ENCODE peak calls at places on chromosomes 4 and X, in four cellular contexts. H is left cardiac atrium; P is iris pigment epithelial cell; I is stimulated activated CD4-positive, alpha-beta T cell treated with anti-CD3 and anti-CD28 coated beads, Interleukin-1b, Interleukin-23, amount 100 ng/mL, for 24 hours. V is an unnamed sample.

GRCh38 chrX:150848914-150849365 is 49.5 kb downstream of the CD99L2 start:
- DNase-seq in I (no peak), H (no peak), P (no peak), V (no peak)

GRCh38 chr4:108173599-108174057 is 4.9 kb upstream of the LEF1 start:
- DNase-seq in P (no peak), I (no peak), H (no peak), V (no peak)

GRCh38 chr4:159003420-159004253 is 99.2 kb upstream of the RAPGEF2 start:
- DNase-seq in H (no peak), P (peak; percentile 58), I (no peak), V (no peak)

GRCh38 chrX:57266871-57267270 is 19.6 kb upstream of the FAAH2 start:
- DNase-seq in I (no peak), P (no peak), H (no peak), V (no peak)

GRCh38 chr4:6291784-6292297 is 22.2 kb downstream of the WFS1 start:
- DNase-seq in I (no peak), H (no peak), P (no peak), V (no peak)

GRCh38 chr4:80006935-80007744 is 65.9 kb downstream of the ANTXR2 start:
- DNase-seq in P (peak; percentile 86), I (no peak), H (no peak), V (no peak)

GRCh38 chr4:124943145-124943889 is 230.8 kb upstream of the ANKRD50 start:
- DNase-seq in H (no peak), P (peak; percentile 93), I (no peak), V (no peak)

GRCh38 chr4:40909363-40909876 is 159.7 kb downstream of the NSUN7 start:
- DNase-seq in H (peak; percentile 36), I (peak; percentile 54), P (peak; percentile 85), V (no peak)

GRCh38 chr4:165631912-165632311 is 241.1 kb upstream of the TLL1 start:
- DNase-seq in P (no peak), I (no peak), H (no peak), V (no peak)

GRCh38 chr4:181662383-181662782 is 580.8 kb upstream of the TENM3 start:
- DNase-seq in I (no peak), P (peak; percentile 73), H (no peak), V (peak; percentile 23)

GRCh38 chr4:186037692-186038658 is 31.0 kb upstream of the TLR3 start:
- DNase-seq in H (no peak), I (no peak), P (peak; percentile 82), V (peak; percentile 42)

GRCh38 chrX:40066700-40067099 is 31.1 kb downstream of the BCOR start:
- DNase-seq in H (no peak), I (no peak), P (no peak), V (no peak)

GRCh38 chrX:97481228-97481627 is 597.5 kb downstream of the RPA4 start:
- DNase-seq in H (no peak), P (no peak), I (no peak), V (no peak)

GRCh38 chr4:30443289-30443688 is 276.9 kb upstream of the PCDH7 start:
- DNase-seq in P (no peak), H (no peak), I (no peak), V (no peak)

GRCh38 chr4:153934689-153935017 is 145.8 kb upstream of the SFRP2 start:
- DNase-seq in I (no peak), H (no peak), P (no peak), V (no peak)

GRCh38 chr4:13888112-13888511 is 260.6 kb upstream of the BOD1L1 start:
- DNase-seq in I (no peak), H (no peak), P (peak; percentile 94), V (no peak)